ENCODE peak calls at places on chromosome 13, in five cellular contexts. K is GM12878, P is H1, A is HCT116, N is HepG2. Y is an unnamed sample.

GRCh38 chr13:105817011-105817410 is 718.5 kb downstream of the EFNB2 start:
- DNase-seq in K (no peak), P (peak), A (no peak), N (no peak), Y (peak)

GRCh38 chr13:46129955-46130354 is 25.1 kb upstream of the CPB2 start:
- DNase-seq in K (no peak), P (no peak), A (no peak), N (no peak), Y (no peak)

GRCh38 chr13:34867590-34867989 is 74.5 kb upstream of the NBEA start:
- DNase-seq in K (peak), P (no peak), A (no peak), N (no peak), Y (no peak)

GRCh38 chr13:79392882-79393563 is 13.0 kb downstream of the RBM26 start:
- DNase-seq in K (no peak), P (no peak), A (no peak), N (no peak), Y (no peak)

GRCh38 chr13:111792956-111793355 is 274.0 kb upstream of the SOX1 start:
- DNase-seq in K (no peak), P (peak), A (no peak), N (no peak), Y (no peak)

GRCh38 chr13:24228852-24229458 is 68.4 kb downstream of the SPATA13 start:
- DNase-seq in K (no peak), P (no peak), A (peak), N (peak), Y (no peak)

GRCh38 chr13:81116461-81117282 is 775.7 kb upstream of the SPRY2 start:
- DNase-seq in K (no peak), P (no peak), A (no peak), N (no peak), Y (no peak)

GRCh38 chr13:48403151-48403631 is 9.7 kb downstream of the LPAR6 start:
- DNase-seq in K (peak), P (no peak), A (no peak), N (no peak), Y (no peak)

GRCh38 chr13:39565036-39565949 is 37.7 kb downstream of the LHFPL6 start:
- DNase-seq in K (no peak), P (no peak), A (peak), N (peak), Y (no peak)

GRCh38 chr13:22569830-22570229 is 610.9 kb upstream of the SGCG start:
- DNase-seq in K (no peak), P (no peak), A (no peak), N (no peak), Y (no peak)

GRCh38 chr13:80345771-80346510 is 5.0 kb upstream of the SPRY2 start:
- DNase-seq in K (no peak), P (no peak), A (no peak), N (no peak), Y (no peak)

GRCh38 chr13:101829484-101829883 is 377.0 kb downstream of the ITGBL1 start:
- DNase-seq in K (no peak), P (no peak), A (no peak), N (no peak), Y (no peak)

GRCh38 chr13:34914416-34914815 is 27.7 kb upstream of the NBEA start:
- DNase-seq in K (no peak), P (no peak), A (no peak), N (no peak), Y (no peak)

GRCh38 chr13:110812869-110813645 is 99.6 kb downstream of the ING1 start:
- DNase-seq in K (no peak), P (peak), A (no peak), N (no peak), Y (no peak)

GRCh38 chr13:105474983-105475382 is 1060.5 kb downstream of the EFNB2 start:
- DNase-seq in K (no peak), P (no peak), A (no peak), N (no peak), Y (no peak)

GRCh38 chr13:41139296-41139966 is 6.8 kb upstream of the KBTBD6 start:
- DNase-seq in K (no peak), P (no peak), A (no peak), N (no peak), Y (no peak)

GRCh38 chr13:86155756-86156155 is 356.5 kb upstream of the SLITRK6 start:
- DNase-seq in K (no peak), P (no peak), A (no peak), N (no peak), Y (no peak)

GRCh38 chr13:65985632-65986031 is 1244.5 kb downstream of the PCDH9 start:
- DNase-seq in K (no peak), P (peak), A (peak), N (peak), Y (no peak)

GRCh38 chr13:31172535-31172934 is 10.8 kb upstream of the HSPH1 start:
- DNase-seq in K (no peak), P (no peak), A (peak), N (peak), Y (peak)

GRCh38 chr13:49679244-49679643 is 12.0 kb downstream of the EBPL start:
- DNase-seq in K (no peak), P (no peak), A (no peak), N (peak), Y (no peak)

GRCh38 chr13:23928985-23929384 is 31.7 kb upstream of the C1QTNF9B start:
- DNase-seq in K (no peak), P (no peak), A (no peak), N (no peak), Y (no peak)

GRCh38 chr13:100825551-100825950 is 151.0 kb upstream of the TMTC4 start:
- DNase-seq in K (no peak), P (no peak), A (no peak), N (no peak), Y (no peak)

GRCh38 chr13:35690546-35690945 is 214.1 kb upstream of the MAB21L1 start:
- DNase-seq in K (no peak), P (no peak), A (no peak), N (no peak), Y (no peak)

GRCh38 chr13:25738342-25738771 is 313.5 kb downstream of the SHISA2 start:
- DNase-seq in K (no peak), P (no peak), A (no peak), N (no peak), Y (no peak)

GRCh38 chr13:90270231-90270630 is 1077.3 kb upstream of the MIR17HG start:
- DNase-seq in K (no peak), P (no peak), A (no peak), N (no peak), Y (no peak)

GRCh38 chr13:31441804-31442487 is 242.2 kb downstream of the B3GLCT start:
- DNase-seq in K (no peak), P (no peak), A (no peak), N (no peak), Y (no peak)

GRCh38 chr13:40271931-40272775 is 394.3 kb downstream of the FOXO1 start:
- DNase-seq in K (no peak), P (no peak), A (no peak), N (no peak), Y (peak)

GRCh38 chr13:70390968-70391367 is 282.7 kb upstream of the KLHL1 start:
- DNase-seq in K (no peak), P (no peak), A (no peak), N (no peak), Y (peak)

GRCh38 chr13:63481334-63481733 is 2065.7 kb upstream of the PCDH20 start:
- DNase-seq in K (no peak), P (no peak), A (no peak), N (no peak), Y (no peak)

GRCh38 chr13:35478384-35479222 is 2.1 kb upstream of the MAB21L1 start:
- DNase-seq in K (no peak), P (peak), A (no peak), N (no peak), Y (no peak)

GRCh38 chr13:89950225-89950624 is 1397.3 kb upstream of the MIR17HG start:
- DNase-seq in K (no peak), P (no peak), A (no peak), N (no peak), Y (no peak)

GRCh38 chr13:27920677-27921420 is 1.0 kb downstream of the PDX1 start:
- DNase-seq in K (no peak), P (peak), A (no peak), N (no peak), Y (peak)

GRCh38 chr13:111536239-111536638 is 215.8 kb downstream of the TEX29 start:
- DNase-seq in K (no peak), P (no peak), A (no peak), N (no peak), Y (no peak)

GRCh38 chr13:67228909-67229308 is 1.2 kb downstream of the PCDH9 start:
- DNase-seq in K (no peak), P (no peak), A (no peak), N (no peak), Y (no peak)

GRCh38 chr13:49664606-49665005 is 26.7 kb downstream of the EBPL start:
- DNase-seq in K (no peak), P (no peak), A (no peak), N (no peak), Y (no peak)

GRCh38 chr13:28059214-28059613 is 41.2 kb downstream of the FLT3 start:
- DNase-seq in K (no peak), P (peak), A (peak), N (peak), Y (no peak)

GRCh38 chr13:40961224-40961623 is 57.9 kb downstream of the ELF1 start:
- DNase-seq in K (no peak), P (no peak), A (no peak), N (no peak), Y (no peak)

GRCh38 chr13:27425151-27425917 is 915 bp downstream of the GTF3A start:
- DNase-seq in K (no peak), P (peak), A (no peak), N (no peak), Y (peak)

DNA sequence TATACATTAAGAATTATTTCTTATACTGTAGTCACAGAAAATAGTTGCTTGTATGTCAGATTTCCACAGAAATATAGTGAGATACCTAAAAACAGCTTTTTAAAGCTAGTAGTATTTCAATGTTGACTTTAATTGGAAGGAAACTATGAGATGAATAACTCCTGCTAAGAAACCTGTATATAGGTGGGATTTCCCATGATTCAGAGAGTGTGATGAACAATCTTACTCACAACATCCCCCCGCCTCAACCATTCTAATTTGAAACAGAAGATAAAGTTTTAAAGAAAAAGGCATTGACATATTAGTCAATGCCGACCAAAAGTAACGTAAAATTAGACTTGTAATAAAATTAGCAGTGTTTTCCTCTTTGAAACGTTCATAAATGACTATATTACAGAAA is 1.4 kb upstream of the MIR17HG start:
- DNase-seq in K (no peak), P (no peak), A (no peak), N (no peak), Y (no peak)
- TF ChIP-seq JUND in K (no peak), P (no peak), A (no peak), N (no peak), Y (no peak)

GRCh38 chr13:114096811-114097503 is 35.5 kb downstream of the RASA3 start:
- DNase-seq in K (no peak), P (no peak), A (no peak), N (no peak), Y (peak)
- TF ChIP-seq JUND in K (no peak), P (no peak), A (no peak), N (no peak), Y (no peak)

DNA sequence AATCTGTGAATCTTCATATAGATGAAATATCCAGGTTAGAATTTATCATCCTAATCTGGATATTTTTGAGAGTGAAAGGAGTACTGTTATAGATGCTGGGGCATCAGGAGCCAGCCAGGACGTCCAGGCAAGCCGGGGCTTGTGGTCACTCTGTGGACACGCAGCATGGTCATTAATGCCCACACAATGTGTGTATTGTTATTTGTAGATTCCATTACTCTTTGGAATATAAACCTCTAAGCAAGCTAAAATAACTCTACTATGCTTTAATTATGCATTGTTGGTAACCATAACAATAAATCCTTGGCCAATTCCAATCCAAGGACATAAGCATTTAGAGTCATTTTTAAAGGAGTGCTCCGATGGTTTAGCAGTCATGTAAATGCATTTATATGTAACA is 137.9 kb downstream of the TM9SF2 start:
- DNase-seq in K (no peak), P (no peak), A (no peak), N (no peak), Y (no peak)
- TF ChIP-seq JUND in K (no peak), P (no peak), A (no peak), N (no peak), Y (no peak)

GRCh38 chr13:52001120-52001731 is 10.0 kb downstream of the ATP7B start:
- DNase-seq in K (no peak), P (no peak), A (peak), N (peak), Y (peak)
- TF ChIP-seq JUND in K (no peak), P (no peak), A (no peak), N (no peak), Y (no peak)

DNA sequence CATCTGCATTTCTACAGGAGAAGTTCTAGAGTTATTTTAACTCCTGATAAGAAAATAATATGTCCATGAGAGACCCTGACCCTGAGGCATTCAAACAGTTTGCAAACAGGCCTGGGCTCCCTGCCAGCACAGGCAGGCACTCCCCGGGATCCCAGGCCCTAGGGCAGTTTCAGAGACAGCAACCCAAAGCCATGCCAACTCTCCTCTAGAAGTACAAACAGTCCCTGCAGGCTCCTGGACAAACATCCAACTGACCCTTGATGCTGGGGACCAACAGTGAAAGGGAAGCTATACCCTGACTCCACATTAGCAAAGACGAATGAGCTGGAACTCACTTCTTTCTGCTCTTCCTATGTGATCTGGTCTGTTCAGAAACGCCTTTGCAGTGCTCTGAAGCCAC is 44.8 kb downstream of the CCDC70 start:
- DNase-seq in K (no peak), P (no peak), A (no peak), N (peak), Y (peak)
- TF ChIP-seq JUND in K (no peak), P (no peak), A (no peak), N (no peak), Y (no peak)

GRCh38 chr13:113950451-113951245 is 23.2 kb downstream of the C13orf46 start:
- DNase-seq in K (no peak), P (no peak), A (no peak), N (no peak), Y (no peak)

GRCh38 chr13:113951246-113951999 is 22.5 kb downstream of the C13orf46 start:
- DNase-seq in K (no peak), P (peak), A (peak), N (peak), Y (peak)

GRCh38 chr13:113947321-113948033 is 26.4 kb downstream of the C13orf46 start:
- DNase-seq in K (no peak), P (no peak), A (peak), N (no peak), Y (peak)

GRCh38 chr13:113948034-113948742 is 25.7 kb downstream of the C13orf46 start:
- DNase-seq in K (no peak), P (no peak), A (no peak), N (no peak), Y (no peak)

DNA sequence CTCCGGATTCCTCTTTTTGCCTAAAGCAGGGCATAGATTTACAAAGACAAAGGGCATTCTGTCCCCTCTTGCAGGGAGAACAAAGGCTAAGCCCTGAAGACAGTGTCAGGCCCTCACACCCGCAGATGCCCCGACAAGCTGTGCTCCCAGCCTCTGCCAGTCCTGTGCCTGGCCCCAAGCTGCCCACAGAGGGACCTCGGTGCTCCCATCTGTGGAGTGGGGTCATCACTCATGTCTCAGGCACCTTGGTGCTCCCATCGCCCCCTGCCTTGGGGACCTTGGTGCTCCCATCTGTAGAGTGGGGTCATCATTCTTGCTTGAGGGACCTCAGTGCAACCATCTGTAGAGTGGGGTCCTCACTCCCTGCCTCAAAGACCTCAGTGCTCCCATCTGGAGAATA is 24.3 kb downstream of the C13orf46 start:
- DNase-seq in K (no peak), P (no peak), A (no peak), N (no peak), Y (no peak)
- TF ChIP-seq JUND in K (no peak), P (no peak), A (no peak), N (no peak), Y (no peak)

GRCh38 chr13:20126460-20127262 is 34.2 kb downstream of the GJA3 start:
- DNase-seq in K (no peak), P (no peak), A (no peak), N (no peak), Y (no peak)

GRCh38 chr13:20128459-20128927 is 32.4 kb downstream of the GJA3 start:
- DNase-seq in K (no peak), P (no peak), A (no peak), N (peak), Y (peak)

GRCh38 chr13:20125783-20126165 is 35.1 kb downstream of the GJA3 start:
- DNase-seq in K (no peak), P (no peak), A (no peak), N (no peak), Y (no peak)

GRCh38 chr13:20127563-20128458 is 33.0 kb downstream of the GJA3 start:
- DNase-seq in K (no peak), P (peak), A (no peak), N (peak), Y (peak)

GRCh38 chr13:20127263-20127562 is 33.6 kb downstream of the GJA3 start:
- DNase-seq in K (no peak), P (no peak), A (no peak), N (peak), Y (no peak)
- TF ChIP-seq JUND in K (no peak), P (no peak), A (no peak), N (no peak), Y (no peak)

Y was measured in T47D.